ENCODE peak calls at places on chromosome 7, in four cellular contexts. J is K562, A is choroid plexus epithelial cell, X is mucosa of descending colon. L is an unnamed sample.

GRCh38 chr7:43516581-43517342 is 66.1 kb upstream of the STK17A start:
- DNase-seq in J (no peak), A (peak), X (no peak), L (no peak)

GRCh38 chr7:120591-120991 is 71.8 kb upstream of the FAM20C start:
- DNase-seq in J (no peak), A (no peak), X (no peak), L (no peak)

GRCh38 chr7:95609277-95609971 is 13.1 kb upstream of the PDK4 start:
- DNase-seq in J (no peak), A (peak), X (no peak), L (no peak)

GRCh38 chr7:22561356-22561755 is 61.4 kb upstream of the STEAP1B start:
- DNase-seq in J (peak), A (peak), X (no peak), L (peak)

GRCh38 chr7:31047747-31048146 is 4.4 kb upstream of the ADCYAP1R1 start:
- DNase-seq in J (no peak), A (no peak), X (no peak), L (no peak)

GRCh38 chr7:129657363-129657762 is 45.8 kb downstream of the NRF1 start:
- DNase-seq in J (no peak), A (no peak), X (no peak), L (no peak)

GRCh38 chr7:35630573-35630972 is 64.4 kb downstream of the HERPUD2 start:
- DNase-seq in J (no peak), A (peak), X (no peak), L (no peak)

GRCh38 chr7:20241491-20242261 is 24.5 kb upstream of the MACC1 start:
- DNase-seq in J (no peak), A (peak), X (no peak), L (no peak)

DNA sequence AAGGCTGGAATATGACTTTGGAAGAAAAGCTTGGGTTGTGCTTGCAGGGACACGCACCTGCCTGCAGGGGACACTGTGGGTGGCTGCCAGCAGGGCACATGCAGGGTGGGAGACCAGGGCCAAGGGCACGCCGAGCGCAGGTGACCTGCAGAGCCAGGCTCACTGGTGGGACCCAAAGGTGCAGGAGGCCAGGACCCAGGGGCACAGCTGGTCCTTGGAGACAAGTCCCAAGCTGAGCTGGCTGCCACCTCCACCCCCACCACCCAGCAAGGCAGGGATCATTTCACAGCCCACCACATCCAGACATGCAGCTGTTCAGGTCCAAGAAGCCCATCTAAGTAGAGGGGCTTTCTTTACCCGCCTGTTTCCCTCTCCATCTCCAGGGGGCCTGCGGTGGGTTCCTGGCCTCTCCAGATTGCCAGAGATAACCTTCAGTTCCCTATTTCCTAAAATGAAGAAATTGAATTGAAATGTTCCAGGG is 13.8 kb upstream of the CLIP2 start:
- DNase-seq in J (peak), A (no peak), X (peak), L (peak)
- TF ChIP-seq CTCF in J (peak), A (peak), X (peak), L (peak)

GRCh38 chr7:149598721-149599308 is 101.2 kb upstream of the ZNF746 start:
- DNase-seq in J (peak), A (peak), X (no peak), L (peak)
- TF ChIP-seq CTCF in J (peak), A (peak), X (no peak), L (no peak)

GRCh38 chr7:138587485-138587884 is 113.7 kb downstream of the SVOPL start:
- DNase-seq in J (no peak), A (no peak), X (no peak), L (no peak)

GRCh38 chr7:138585283-138585993 is 115.7 kb downstream of the SVOPL start:
- DNase-seq in J (no peak), A (no peak), X (no peak), L (no peak)

GRCh38 chr7:138581065-138581464 is 120.1 kb downstream of the SVOPL start:
- DNase-seq in J (no peak), A (no peak), X (no peak), L (no peak)

GRCh38 chr7:138584696-138585095 is 116.5 kb downstream of the SVOPL start:
- DNase-seq in J (no peak), A (no peak), X (no peak), L (no peak)

GRCh38 chr7:138584283-138584682 is 116.9 kb downstream of the SVOPL start:
- DNase-seq in J (no peak), A (peak), X (no peak), L (no peak)
- TF ChIP-seq CTCF in J (no peak), A (no peak), X (no peak), L (no peak)

DNA sequence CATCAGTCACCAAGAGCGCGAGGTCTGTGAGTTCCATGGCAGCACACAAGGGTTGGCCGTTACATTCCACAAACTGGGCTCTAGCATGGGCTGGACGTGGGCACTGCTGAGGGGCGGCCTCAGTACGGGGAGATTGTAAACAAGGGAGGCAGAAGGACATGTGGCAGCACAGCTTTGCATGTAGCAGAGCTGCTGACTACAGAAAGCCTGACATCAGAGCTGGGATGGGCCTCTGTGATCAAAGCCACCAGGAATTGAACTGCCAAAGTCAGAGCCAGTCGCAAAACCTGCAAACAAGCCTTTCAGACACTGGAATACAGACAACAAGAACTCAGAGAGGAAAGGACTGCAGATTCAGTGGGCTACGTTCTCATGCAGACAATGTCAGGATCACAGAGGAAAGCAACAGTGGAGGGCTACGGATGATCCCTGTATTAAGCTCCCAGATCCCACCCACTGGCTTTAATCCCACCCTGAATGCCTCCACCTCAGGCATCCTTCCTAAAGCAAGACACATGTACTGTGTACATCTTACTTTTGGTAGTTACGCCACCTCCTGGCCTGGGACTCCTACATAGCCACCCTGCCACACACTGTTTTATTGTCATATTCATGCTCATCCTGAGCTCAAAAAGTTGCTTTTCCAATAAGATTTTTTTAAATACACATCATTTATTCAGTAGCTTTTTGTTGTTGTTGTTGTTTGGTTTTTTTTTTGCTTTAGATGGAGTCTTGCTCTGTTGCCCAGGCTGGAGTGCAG is 291.1 kb upstream of the IMMP2L start:
- DNase-seq in J (peak), A (peak), X (peak), L (no peak)
- TF ChIP-seq CTCF in J (peak), A (peak), X (no peak), L (no peak)

GRCh38 chr7:132592238-132592946 is 16.1 kb upstream of the PLXNA4 start:
- DNase-seq in J (no peak), A (no peak), X (no peak), L (no peak)
- TF ChIP-seq CTCF in J (no peak), A (no peak), X (no peak), L (no peak)

DNA sequence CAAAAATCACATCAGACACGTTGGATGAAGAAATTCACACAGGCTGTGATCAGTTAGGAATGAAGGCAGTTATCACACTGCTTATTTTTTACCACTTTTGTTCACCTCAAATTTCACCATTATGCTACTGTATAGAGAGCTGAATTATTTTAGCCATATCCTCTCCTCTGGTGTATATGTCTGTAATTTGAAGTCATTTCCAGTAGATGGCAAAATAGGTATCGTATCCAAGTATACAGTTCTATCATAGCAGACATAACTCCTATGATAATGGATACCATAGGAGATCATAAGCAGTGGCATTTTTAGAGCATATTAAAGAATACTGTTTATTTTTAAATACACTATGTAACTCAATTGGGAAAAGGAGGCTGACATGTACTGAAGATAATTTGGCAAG is 909.7 kb downstream of the DNAJB9 start:
- DNase-seq in J (no peak), A (peak), X (no peak), L (no peak)
- TF ChIP-seq CTCF in J (no peak), A (no peak), X (no peak), L (no peak)

GRCh38 chr7:141709749-141710148 is 1.6 kb downstream of the WEE2 start:
- DNase-seq in J (no peak), A (no peak), X (no peak), L (no peak)
- TF ChIP-seq CTCF in J (no peak), A (no peak), X (no peak), L (no peak)

GRCh38 chr7:7651479-7651878 is 10.9 kb downstream of the UMAD1 start:
- DNase-seq in J (no peak), A (no peak), X (no peak), L (no peak)

GRCh38 chr7:7650682-7651206 is 10.2 kb downstream of the UMAD1 start:
- DNase-seq in J (no peak), A (no peak), X (no peak), L (no peak)

GRCh38 chr7:7654964-7655363 is 14.4 kb downstream of the UMAD1 start:
- DNase-seq in J (no peak), A (no peak), X (no peak), L (no peak)

GRCh38 chr7:7653140-7653539 is 12.6 kb downstream of the UMAD1 start:
- DNase-seq in J (no peak), A (no peak), X (no peak), L (no peak)

GRCh38 chr7:7653568-7654187 is 13.1 kb downstream of the UMAD1 start:
- DNase-seq in J (peak), A (peak), X (no peak), L (peak)
- TF ChIP-seq CTCF in J (peak), A (peak), X (peak), L (peak)

DNA sequence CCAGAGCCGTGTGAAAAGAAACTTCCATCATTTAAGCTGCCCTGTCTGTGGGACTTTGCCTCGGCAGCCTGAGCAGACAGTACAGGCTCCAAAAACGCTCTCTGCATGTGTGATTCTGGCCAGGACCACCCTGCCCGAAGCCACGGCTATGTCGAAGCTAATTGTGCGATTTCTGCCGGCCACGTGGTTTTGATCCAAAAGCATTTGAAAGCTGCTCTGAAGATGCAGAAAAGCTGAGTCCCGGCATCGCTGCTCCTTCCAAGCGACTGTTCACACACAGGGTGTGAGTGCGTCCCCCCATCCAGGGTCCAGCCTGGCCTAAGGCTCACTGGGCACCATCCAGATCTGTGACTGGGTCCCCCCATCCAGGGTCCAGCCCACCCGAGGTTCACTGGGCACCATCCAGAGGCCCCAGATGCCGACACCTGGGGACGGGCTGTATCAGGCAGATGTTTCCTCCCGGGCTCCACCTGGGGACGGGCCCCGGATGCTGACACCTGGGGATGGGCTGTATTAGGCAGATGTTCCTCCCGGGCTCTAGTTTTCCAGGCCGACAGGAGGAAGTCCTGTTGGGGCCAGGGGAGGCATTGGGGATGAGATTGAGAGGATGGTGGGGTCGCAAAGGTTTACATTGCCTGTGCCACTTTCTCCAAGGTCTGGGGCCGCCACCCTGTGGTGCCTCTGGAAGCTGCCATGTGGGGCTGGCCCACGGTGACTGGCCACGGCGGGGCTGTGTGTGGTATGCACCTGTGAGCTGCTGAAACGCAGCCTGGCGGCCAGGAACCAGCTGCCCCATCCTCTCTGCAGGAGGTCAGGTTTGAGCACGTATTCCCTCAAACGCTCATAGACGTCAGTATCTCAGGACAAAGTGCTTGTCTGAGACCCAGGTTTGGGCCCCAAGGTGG is 527.4 kb downstream of the DNAJB6 start:
- DNase-seq in J (no peak), A (no peak), X (no peak), L (no peak)
- TF ChIP-seq CTCF in J (no peak), A (no peak), X (no peak), L (no peak)

DNA sequence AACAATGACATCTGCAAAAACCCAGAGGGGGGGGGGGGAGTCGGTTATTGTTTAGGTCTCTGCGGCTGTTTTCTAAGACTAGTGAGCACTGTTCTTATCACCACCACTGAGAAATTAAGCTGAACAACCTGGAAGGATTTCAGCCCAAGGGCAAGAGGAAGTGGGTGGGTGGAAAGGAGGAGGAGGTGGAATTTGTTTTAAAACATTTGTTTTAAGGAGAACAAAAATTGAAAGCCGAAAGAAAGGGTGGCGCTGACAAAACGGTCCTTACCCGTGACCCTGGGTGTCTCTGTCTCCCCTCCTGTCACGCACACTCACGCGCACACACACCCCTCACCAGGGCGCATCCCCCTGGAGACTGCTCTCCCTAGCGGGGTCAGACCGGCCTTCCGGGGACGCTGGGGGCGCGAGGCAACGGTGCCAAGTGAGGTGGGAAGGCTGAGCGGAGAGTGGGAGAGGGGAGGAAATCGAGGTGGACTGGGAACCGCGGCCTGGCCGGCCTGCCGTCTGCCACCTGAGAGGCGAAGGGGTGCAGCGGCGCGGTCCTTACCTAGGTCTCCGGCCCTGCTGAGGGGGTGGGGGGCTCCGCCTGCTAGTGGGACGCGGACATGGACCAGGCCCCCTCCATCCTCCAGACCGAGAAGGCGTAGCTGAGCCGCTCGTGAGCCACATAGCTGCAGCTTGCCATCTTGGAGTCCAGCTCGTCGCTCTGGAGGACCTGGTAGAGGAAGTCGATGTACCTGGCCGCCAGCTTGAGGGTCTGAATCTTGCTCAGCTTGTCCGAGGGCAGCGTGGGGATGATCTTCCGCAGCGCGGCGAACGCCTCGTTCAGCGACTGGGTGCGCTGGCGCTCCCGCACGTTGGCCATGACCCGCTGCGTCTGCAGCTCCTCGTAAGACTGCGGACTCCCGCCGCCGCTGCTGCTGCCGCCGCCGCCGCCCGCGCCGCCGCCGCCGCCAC is 1.0 kb downstream of the TWIST1 start:
- DNase-seq in J (no peak), A (peak), X (no peak), L (peak)
- TF ChIP-seq CTCF in J (no peak), A (no peak), X (no peak), L (no peak)